ENCODE peak calls at places on chromosomes 11 and 22, in nine cellular contexts. One of them, this sample, is unnamed.

GRCh38 chr11:125956371-125956770 is 10.5 kb downstream of the VSIG10L2 start:
- DNase-seq in hepatocyte: no peak
- DNase-seq in neural progenitor cell: no peak
- DNase-seq in MM.1S: no peak
- DNase-seq in OCI-LY7: no peak
- DNase-seq in GM23248: peak; percentile 68
- DNase-seq in PC-3: no peak
- DNase-seq in HCT116: no peak
- DNase-seq in SK-N-SH: no peak
- DNase-seq in this sample: no peak

GRCh38 chr11:44615913-44616806 is 50.7 kb downstream of the CD82 start:
- DNase-seq in OCI-LY7: peak; percentile 30
- DNase-seq in SK-N-SH: no peak
- DNase-seq in HCT116: no peak
- DNase-seq in hepatocyte: no peak
- DNase-seq in MM.1S: no peak
- DNase-seq in GM23248: no peak
- DNase-seq in PC-3: no peak
- DNase-seq in neural progenitor cell: no peak
- DNase-seq in this sample: no peak

GRCh38 chr11:92929168-92930053 is 40.0 kb upstream of the MTNR1B start:
- DNase-seq in OCI-LY7: no peak
- DNase-seq in hepatocyte: no peak
- DNase-seq in PC-3: no peak
- DNase-seq in GM23248: peak; percentile 58
- DNase-seq in neural progenitor cell: no peak
- DNase-seq in SK-N-SH: no peak
- DNase-seq in MM.1S: no peak
- DNase-seq in HCT116: no peak
- DNase-seq in this sample: no peak

GRCh38 chr22:46024136-46024840 is 47.3 kb upstream of the WNT7B start:
- DNase-seq in HCT116: no peak
- DNase-seq in SK-N-SH: no peak
- DNase-seq in OCI-LY7: no peak
- DNase-seq in hepatocyte: no peak
- DNase-seq in GM23248: no peak
- DNase-seq in MM.1S: no peak
- DNase-seq in neural progenitor cell: no peak
- DNase-seq in PC-3: no peak
- DNase-seq in this sample: no peak

GRCh38 chr11:72024073-72024749 is 25.5 kb downstream of the IL18BP start:
- DNase-seq in OCI-LY7: no peak
- DNase-seq in neural progenitor cell: no peak
- DNase-seq in HCT116: no peak
- DNase-seq in PC-3: no peak
- DNase-seq in SK-N-SH: no peak
- DNase-seq in hepatocyte: no peak
- DNase-seq in GM23248: no peak
- DNase-seq in MM.1S: no peak
- DNase-seq in this sample: no peak

GRCh38 chr11:128718064-128718463 is 24.2 kb downstream of the FLI1 start:
- DNase-seq in hepatocyte: no peak
- DNase-seq in GM23248: no peak
- DNase-seq in PC-3: no peak
- DNase-seq in SK-N-SH: no peak
- DNase-seq in OCI-LY7: no peak
- DNase-seq in HCT116: no peak
- DNase-seq in neural progenitor cell: no peak
- DNase-seq in MM.1S: no peak
- DNase-seq in this sample: peak; percentile 10

GRCh38 chr11:125210112-125210511 is 45.6 kb downstream of the PKNOX2 start:
- DNase-seq in HCT116: no peak
- DNase-seq in neural progenitor cell: peak; percentile 51
- DNase-seq in GM23248: no peak
- DNase-seq in SK-N-SH: no peak
- DNase-seq in OCI-LY7: no peak
- DNase-seq in MM.1S: no peak
- DNase-seq in PC-3: no peak
- DNase-seq in hepatocyte: no peak
- DNase-seq in this sample: peak; percentile 43

GRCh38 chr11:20604295-20604803 is 4.9 kb downstream of the SLC6A5 start:
- DNase-seq in PC-3: no peak
- DNase-seq in OCI-LY7: no peak
- DNase-seq in GM23248: no peak
- DNase-seq in neural progenitor cell: no peak
- DNase-seq in MM.1S: no peak
- DNase-seq in hepatocyte: no peak
- DNase-seq in SK-N-SH: no peak
- DNase-seq in HCT116: no peak
- DNase-seq in this sample: no peak

GRCh38 chr11:17827006-17827405 is 92.4 kb downstream of the KCNC1 start:
- DNase-seq in GM23248: no peak
- DNase-seq in PC-3: peak; percentile 41
- DNase-seq in MM.1S: no peak
- DNase-seq in HCT116: no peak
- DNase-seq in neural progenitor cell: peak; percentile 62
- DNase-seq in OCI-LY7: no peak
- DNase-seq in SK-N-SH: peak; percentile 33
- DNase-seq in hepatocyte: no peak
- DNase-seq in this sample: peak; percentile 73

GRCh38 chr22:17586831-17587440 is 23.6 kb downstream of the SLC25A18 start:
- DNase-seq in PC-3: no peak
- DNase-seq in HCT116: no peak
- DNase-seq in MM.1S: no peak
- DNase-seq in OCI-LY7: no peak
- DNase-seq in SK-N-SH: no peak
- DNase-seq in neural progenitor cell: no peak
- DNase-seq in hepatocyte: no peak
- DNase-seq in GM23248: no peak
- DNase-seq in this sample: no peak

GRCh38 chr11:76148207-76148606 is 58.1 kb downstream of the WNT11 start:
- DNase-seq in PC-3: peak; percentile 20
- DNase-seq in SK-N-SH: no peak
- DNase-seq in OCI-LY7: no peak
- DNase-seq in neural progenitor cell: no peak
- DNase-seq in HCT116: no peak
- DNase-seq in MM.1S: no peak
- DNase-seq in GM23248: no peak
- DNase-seq in hepatocyte: no peak
- DNase-seq in this sample: no peak

GRCh38 chr11:70129051-70129592 is 51.0 kb downstream of the ANO1 start:
- DNase-seq in OCI-LY7: no peak
- DNase-seq in HCT116: no peak
- DNase-seq in hepatocyte: no peak
- DNase-seq in neural progenitor cell: no peak
- DNase-seq in PC-3: no peak
- DNase-seq in GM23248: no peak
- DNase-seq in MM.1S: no peak
- DNase-seq in SK-N-SH: no peak
- DNase-seq in this sample: no peak

GRCh38 chr11:128903248-128904041 is 12.3 kb downstream of the KCNJ5 start:
- DNase-seq in HCT116: no peak
- DNase-seq in PC-3: no peak
- DNase-seq in hepatocyte: no peak
- DNase-seq in neural progenitor cell: peak; percentile 50
- DNase-seq in OCI-LY7: no peak
- DNase-seq in SK-N-SH: no peak
- DNase-seq in MM.1S: no peak
- DNase-seq in GM23248: peak; percentile 61
- DNase-seq in this sample: peak; percentile 79

DNA sequence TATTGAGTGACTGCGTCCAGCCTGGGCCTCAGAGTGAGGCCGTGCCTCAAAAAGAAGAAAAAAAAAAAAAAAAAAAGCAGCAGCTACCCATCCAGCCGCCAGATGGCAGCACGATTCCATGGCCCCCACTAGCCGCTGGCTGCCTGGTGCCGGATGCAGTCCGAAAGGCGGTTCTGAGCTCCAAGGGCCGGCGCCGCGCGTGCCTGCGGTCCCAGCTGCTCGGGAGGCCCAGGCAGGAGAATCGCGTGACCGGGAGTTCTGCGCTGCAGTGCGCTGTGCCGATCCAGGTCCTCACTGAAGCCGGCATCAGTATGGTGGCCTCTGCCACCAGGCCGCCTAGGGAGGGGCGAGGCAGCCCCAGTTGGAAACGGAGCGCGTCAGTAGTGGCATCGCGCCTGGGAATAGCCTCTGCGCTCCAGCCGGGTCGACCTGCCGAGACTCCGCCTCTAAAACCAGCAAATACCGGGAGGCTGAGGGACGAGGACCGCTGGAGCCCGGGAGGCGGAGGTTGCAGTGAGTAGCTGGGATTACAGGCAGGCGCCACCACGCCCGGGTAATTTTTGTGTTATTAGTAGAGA is 19.3 kb downstream of the SCARF2 start:
- DNase-seq in neural progenitor cell: peak; percentile 88
- DNase-seq in MM.1S: peak; percentile 75
- DNase-seq in GM23248: peak; percentile 96
- DNase-seq in SK-N-SH: peak; percentile 88
- DNase-seq in OCI-LY7: peak; percentile 71
- DNase-seq in HCT116: peak; percentile 63
- DNase-seq in PC-3: peak; percentile 71
- DNase-seq in hepatocyte: peak; percentile 90
- DNase-seq in this sample: peak; percentile 90
- TF ChIP-seq EZH2phosphoT487 in neural progenitor cell: no peak
- TF ChIP-seq EZH2phosphoT487 in MM.1S: no peak
- TF ChIP-seq EZH2phosphoT487 in GM23248: no peak
- TF ChIP-seq EZH2phosphoT487 in SK-N-SH: no peak
- TF ChIP-seq EZH2phosphoT487 in OCI-LY7: no peak
- TF ChIP-seq EZH2phosphoT487 in HCT116: no peak
- TF ChIP-seq EZH2phosphoT487 in PC-3: no peak
- TF ChIP-seq EZH2phosphoT487 in hepatocyte: no peak
- TF ChIP-seq EZH2phosphoT487 in this sample: no peak

GRCh38 chr11:74522776-74523175 is 29.3 kb upstream of the LIPT2 start:
- DNase-seq in PC-3: peak; percentile 82
- DNase-seq in neural progenitor cell: no peak
- DNase-seq in hepatocyte: no peak
- DNase-seq in HCT116: no peak
- DNase-seq in MM.1S: no peak
- DNase-seq in OCI-LY7: no peak
- DNase-seq in SK-N-SH: no peak
- DNase-seq in GM23248: no peak
- DNase-seq in this sample: no peak

GRCh38 chr11:74520927-74521665 is 27.6 kb upstream of the LIPT2 start:
- DNase-seq in neural progenitor cell: no peak
- DNase-seq in MM.1S: no peak
- DNase-seq in SK-N-SH: no peak
- DNase-seq in hepatocyte: no peak
- DNase-seq in HCT116: no peak
- DNase-seq in GM23248: no peak
- DNase-seq in PC-3: no peak
- DNase-seq in OCI-LY7: no peak
- DNase-seq in this sample: no peak

GRCh38 chr11:74519719-74520118 is 26.2 kb upstream of the LIPT2 start:
- DNase-seq in neural progenitor cell: no peak
- DNase-seq in GM23248: no peak
- DNase-seq in OCI-LY7: no peak
- DNase-seq in hepatocyte: no peak
- DNase-seq in SK-N-SH: no peak
- DNase-seq in HCT116: no peak
- DNase-seq in MM.1S: no peak
- DNase-seq in PC-3: no peak
- DNase-seq in this sample: no peak

GRCh38 chr11:74520316-74520715 is 26.8 kb upstream of the LIPT2 start:
- DNase-seq in SK-N-SH: no peak
- DNase-seq in OCI-LY7: no peak
- DNase-seq in PC-3: no peak
- DNase-seq in neural progenitor cell: no peak
- DNase-seq in HCT116: no peak
- DNase-seq in hepatocyte: no peak
- DNase-seq in GM23248: no peak
- DNase-seq in MM.1S: no peak
- DNase-seq in this sample: no peak

GRCh38 chr11:74521666-74522252 is 28.2 kb upstream of the LIPT2 start:
- DNase-seq in HCT116: no peak
- DNase-seq in neural progenitor cell: no peak
- DNase-seq in GM23248: no peak
- DNase-seq in MM.1S: no peak
- DNase-seq in SK-N-SH: no peak
- DNase-seq in OCI-LY7: no peak
- DNase-seq in PC-3: no peak
- DNase-seq in hepatocyte: no peak
- DNase-seq in this sample: no peak
- TF ChIP-seq EZH2phosphoT487 in HCT116: no peak
- TF ChIP-seq EZH2phosphoT487 in neural progenitor cell: no peak
- TF ChIP-seq EZH2phosphoT487 in GM23248: no peak
- TF ChIP-seq EZH2phosphoT487 in MM.1S: no peak
- TF ChIP-seq EZH2phosphoT487 in SK-N-SH: no peak
- TF ChIP-seq EZH2phosphoT487 in OCI-LY7: no peak
- TF ChIP-seq EZH2phosphoT487 in PC-3: no peak
- TF ChIP-seq EZH2phosphoT487 in hepatocyte: no peak
- TF ChIP-seq EZH2phosphoT487 in this sample: no peak

GRCh38 chr11:78957481-78958245 is 383.0 kb upstream of the NARS2 start:
- DNase-seq in OCI-LY7: no peak
- DNase-seq in MM.1S: no peak
- DNase-seq in GM23248: peak; percentile 39
- DNase-seq in PC-3: peak; percentile 85
- DNase-seq in HCT116: no peak
- DNase-seq in hepatocyte: no peak
- DNase-seq in neural progenitor cell: no peak
- DNase-seq in SK-N-SH: no peak
- DNase-seq in this sample: no peak
- TF ChIP-seq EZH2phosphoT487 in OCI-LY7: no peak
- TF ChIP-seq EZH2phosphoT487 in MM.1S: no peak
- TF ChIP-seq EZH2phosphoT487 in GM23248: no peak
- TF ChIP-seq EZH2phosphoT487 in PC-3: no peak
- TF ChIP-seq EZH2phosphoT487 in HCT116: no peak
- TF ChIP-seq EZH2phosphoT487 in hepatocyte: no peak
- TF ChIP-seq EZH2phosphoT487 in neural progenitor cell: no peak
- TF ChIP-seq EZH2phosphoT487 in SK-N-SH: no peak
- TF ChIP-seq EZH2phosphoT487 in this sample: no peak

GRCh38 chr11:8867856-8868705 is 42.9 kb upstream of the AKIP1 start:
- DNase-seq in MM.1S: no peak
- DNase-seq in hepatocyte: no peak
- DNase-seq in SK-N-SH: no peak
- DNase-seq in GM23248: peak; percentile 79
- DNase-seq in neural progenitor cell: no peak
- DNase-seq in OCI-LY7: no peak
- DNase-seq in PC-3: no peak
- DNase-seq in HCT116: no peak
- DNase-seq in this sample: no peak

GRCh38 chr11:8858808-8859207 is 52.2 kb upstream of the AKIP1 start:
- DNase-seq in MM.1S: no peak
- DNase-seq in neural progenitor cell: no peak
- DNase-seq in HCT116: no peak
- DNase-seq in OCI-LY7: no peak
- DNase-seq in PC-3: no peak
- DNase-seq in GM23248: no peak
- DNase-seq in SK-N-SH: no peak
- DNase-seq in hepatocyte: no peak
- DNase-seq in this sample: no peak

GRCh38 chr11:8865304-8865703 is 45.7 kb upstream of the AKIP1 start:
- DNase-seq in MM.1S: no peak
- DNase-seq in PC-3: no peak
- DNase-seq in hepatocyte: no peak
- DNase-seq in OCI-LY7: no peak
- DNase-seq in HCT116: no peak
- DNase-seq in GM23248: no peak
- DNase-seq in SK-N-SH: no peak
- DNase-seq in neural progenitor cell: no peak
- DNase-seq in this sample: no peak

GRCh38 chr11:8867035-8867434 is 44.0 kb upstream of the AKIP1 start:
- DNase-seq in neural progenitor cell: no peak
- DNase-seq in hepatocyte: peak; percentile 32
- DNase-seq in MM.1S: no peak
- DNase-seq in PC-3: no peak
- DNase-seq in HCT116: no peak
- DNase-seq in SK-N-SH: no peak
- DNase-seq in OCI-LY7: no peak
- DNase-seq in GM23248: peak; percentile 10
- DNase-seq in this sample: no peak

GRCh38 chr11:8863838-8864237 is 47.2 kb upstream of the AKIP1 start:
- DNase-seq in neural progenitor cell: no peak
- DNase-seq in MM.1S: no peak
- DNase-seq in SK-N-SH: no peak
- DNase-seq in hepatocyte: no peak
- DNase-seq in GM23248: peak; percentile 80
- DNase-seq in HCT116: no peak
- DNase-seq in OCI-LY7: no peak
- DNase-seq in PC-3: peak; percentile 57
- DNase-seq in this sample: no peak
- TF ChIP-seq EZH2phosphoT487 in neural progenitor cell: no peak
- TF ChIP-seq EZH2phosphoT487 in MM.1S: no peak
- TF ChIP-seq EZH2phosphoT487 in SK-N-SH: no peak
- TF ChIP-seq EZH2phosphoT487 in hepatocyte: no peak
- TF ChIP-seq EZH2phosphoT487 in GM23248: no peak
- TF ChIP-seq EZH2phosphoT487 in HCT116: no peak
- TF ChIP-seq EZH2phosphoT487 in OCI-LY7: no peak
- TF ChIP-seq EZH2phosphoT487 in PC-3: no peak
- TF ChIP-seq EZH2phosphoT487 in this sample: no peak

This sample was measured in GM23338.